ENCODE peak calls at places on chromosome 2, in eight cellular contexts. O is DMS153, W is NCI-H1930, X is NCI-H1092 treated with DMSO at 0.1 percent for 48 hours, F is Caco-2, R is iPS-NIHi11, C is GM23248, S is NCI-H1417 treated with DMSO at 0.1 percent for 48 hours. I is an unnamed sample.

GRCh38 chr2:44280869-44281268 is 5.6 kb downstream of the SLC3A1 start:
- DNase-seq in X (no peak), O (no peak), F (no peak), C (no peak), W (no peak), R (no peak), S (no peak), I (no peak)

GRCh38 chr2:231467613-231468525 is 3.6 kb upstream of the NCL start:
- DNase-seq in O (no peak), W (no peak), S (no peak), X (no peak), C (no peak), F (no peak), R (no peak), I (no peak)

GRCh38 chr2:86360781-86361180 is 23.4 kb upstream of the REEP1 start:
- DNase-seq in R (no peak), S (no peak), C (no peak), X (no peak), F (no peak), W (no peak), O (no peak), I (no peak)

GRCh38 chr2:68964282-68964681 is 10.2 kb upstream of the GKN1 start:
- DNase-seq in F (no peak), R (no peak), X (no peak), S (no peak), C (no peak), O (no peak), W (no peak), I (no peak)

GRCh38 chr2:18891598-18892345 is 302.4 kb upstream of the NT5C1B start:
- DNase-seq in W (no peak), C (peak), X (no peak), R (no peak), O (no peak), S (no peak), F (no peak), I (no peak)

GRCh38 chr2:205188516-205189138 is 493.7 kb upstream of the NRP2 start:
- DNase-seq in O (peak), W (no peak), S (no peak), X (no peak), R (peak), C (peak), F (no peak), I (peak)

GRCh38 chr2:173075781-173076556 is at the start of gene MAP3K20:
- DNase-seq in C (peak), S (no peak), W (peak), F (peak), X (peak), O (peak), R (peak), I (peak)

GRCh38 chr2:157264099-157264498 is 6.6 kb downstream of the GALNT5 start:
- DNase-seq in X (no peak), F (no peak), R (no peak), O (no peak), W (no peak), S (no peak), C (peak), I (no peak)

GRCh38 chr2:33023732-33024301 is 77.1 kb downstream of the LTBP1 start:
- DNase-seq in O (no peak), X (no peak), S (no peak), R (no peak), C (peak), F (no peak), W (no peak), I (no peak)

GRCh38 chr2:37809525-37809924 is 115.6 kb upstream of the RMDN2 start:
- DNase-seq in C (peak), S (no peak), F (peak), X (no peak), R (peak), W (no peak), O (no peak), I (peak)

GRCh38 chr2:241584446-241584845 is 25.9 kb downstream of the BOK start:
- DNase-seq in S (no peak), X (no peak), W (no peak), O (no peak), R (peak), F (no peak), C (peak), I (no peak)

GRCh38 chr2:231800493-231801091 is 14.3 kb downstream of the COPS7B start:
- DNase-seq in O (no peak), F (peak), W (no peak), C (peak), X (no peak), S (no peak), R (peak), I (peak)

GRCh38 chr2:49616800-49617199 is 462.5 kb upstream of the FSHR start:
- DNase-seq in C (peak), R (peak), O (peak), W (peak), X (peak), S (no peak), F (peak), I (peak)

GRCh38 chr2:75476778-75477177 is 84.0 kb downstream of the EVA1A start:
- DNase-seq in X (no peak), S (no peak), F (no peak), C (peak), W (no peak), R (no peak), O (no peak), I (no peak)

GRCh38 chr2:182330451-182331325 is 96.1 kb downstream of the PDE1A start:
- DNase-seq in O (no peak), W (no peak), S (no peak), C (peak), R (no peak), F (no peak), X (no peak), I (no peak)

GRCh38 chr2:9970386-9971044 is 19.0 kb downstream of the GRHL1 start:
- DNase-seq in S (no peak), W (no peak), C (peak), O (no peak), R (no peak), X (no peak), F (no peak), I (no peak)

GRCh38 chr2:223314831-223315230 is 262.8 kb downstream of the KCNE4 start:
- DNase-seq in C (peak), F (no peak), O (no peak), R (no peak), W (no peak), S (no peak), X (no peak), I (no peak)

GRCh38 chr2:119625226-119625625 is 53.8 kb upstream of the TMEM177 start:
- DNase-seq in X (no peak), F (no peak), C (no peak), S (no peak), O (no peak), R (no peak), W (no peak), I (no peak)

GRCh38 chr2:16100006-16100405 is 159.7 kb downstream of the MYCN start:
- DNase-seq in R (no peak), W (no peak), C (no peak), O (no peak), F (peak), S (no peak), X (no peak), I (no peak)

GRCh38 chr2:23401427-23402204 is 16.6 kb downstream of the KLHL29 start:
- DNase-seq in F (no peak), C (no peak), O (no peak), W (no peak), R (no peak), S (no peak), X (no peak), I (no peak)

GRCh38 chr2:216696751-216697560 is 1.6 kb upstream of the IGFBP5 start:
- DNase-seq in R (no peak), O (peak), F (peak), X (peak), W (no peak), C (peak), S (no peak), I (no peak)

GRCh38 chr2:207370646-207371045 is 159.1 kb upstream of the CREB1 start:
- DNase-seq in F (no peak), W (no peak), S (no peak), C (no peak), O (no peak), R (no peak), X (no peak), I (no peak)

GRCh38 chr2:223297788-223298187 is 245.8 kb downstream of the KCNE4 start:
- DNase-seq in F (no peak), W (no peak), X (peak), S (peak), O (peak), R (no peak), C (peak), I (no peak)

GRCh38 chr2:218290316-218291261 is 1.7 kb downstream of the TMBIM1 start:
- DNase-seq in S (no peak), W (no peak), R (no peak), C (peak), F (no peak), X (no peak), O (no peak), I (no peak)

GRCh38 chr2:239858179-239858578 is 167.0 kb downstream of the NDUFA10 start:
- DNase-seq in F (no peak), R (no peak), C (no peak), S (no peak), W (no peak), O (no peak), X (no peak), I (no peak)

GRCh38 chr2:69437751-69438154 is 518 bp upstream of the NFU1 start:
- DNase-seq in F (no peak), W (no peak), S (no peak), C (peak), X (peak), O (peak), R (no peak), I (no peak)

GRCh38 chr2:32383858-32384257 is 27.0 kb downstream of the BIRC6 start:
- DNase-seq in C (no peak), S (no peak), W (no peak), R (no peak), X (no peak), F (no peak), O (no peak), I (no peak)

GRCh38 chr2:67772216-67773180 is 290.3 kb downstream of the C1D start:
- DNase-seq in W (no peak), S (no peak), F (no peak), C (peak), O (no peak), X (no peak), R (no peak), I (no peak)

GRCh38 chr2:23480991-23481797 is 96.2 kb downstream of the KLHL29 start:
- DNase-seq in O (no peak), F (peak), X (no peak), C (peak), S (no peak), W (no peak), R (peak), I (peak)

GRCh38 chr2:239433777-239434396 is 33.1 kb upstream of the HDAC4 start:
- DNase-seq in F (no peak), C (peak), S (no peak), W (no peak), X (no peak), R (no peak), O (no peak), I (no peak)

GRCh38 chr2:37388074-37388473 is 43.6 kb downstream of the QPCT start:
- DNase-seq in X (no peak), R (no peak), O (no peak), W (no peak), S (no peak), F (no peak), C (peak), I (no peak)

I was measured in H7.